ENCODE peak calls at places on chromosomes 3 and 15, in seven cellular contexts. One of them, this sample, is unnamed.

GRCh38 chr3:141148770-141149169 is 82.9 kb upstream of the PXYLP1 start:
- DNase-seq in bronchial epithelial cell: no peak
- DNase-seq in DMS153: no peak
- DNase-seq in SW480: no peak
- DNase-seq in ureter: no peak
- DNase-seq in NCI-H524 treated with DMSO at 0.1 percent for 48 hours: no peak
- DNase-seq in T-cell: no peak
- DNase-seq in this sample: no peak

GRCh38 chr15:63860161-63860954 is 26.6 kb upstream of the HERC1 start:
- DNase-seq in bronchial epithelial cell: no peak
- DNase-seq in DMS153: no peak
- DNase-seq in SW480: no peak
- DNase-seq in ureter: no peak
- DNase-seq in NCI-H524 treated with DMSO at 0.1 percent for 48 hours: peak
- DNase-seq in T-cell: peak
- DNase-seq in this sample: no peak

GRCh38 chr3:32842531-32842931 is 24.7 kb downstream of the TRIM71 start:
- DNase-seq in bronchial epithelial cell: no peak
- DNase-seq in DMS153: no peak
- DNase-seq in SW480: no peak
- DNase-seq in ureter: no peak
- DNase-seq in NCI-H524 treated with DMSO at 0.1 percent for 48 hours: no peak
- DNase-seq in T-cell: no peak
- DNase-seq in this sample: no peak

GRCh38 chr15:75452968-75453702 is 1.6 kb upstream of the SIN3A start:
- DNase-seq in bronchial epithelial cell: peak
- DNase-seq in DMS153: no peak
- DNase-seq in SW480: peak
- DNase-seq in ureter: peak
- DNase-seq in NCI-H524 treated with DMSO at 0.1 percent for 48 hours: peak
- DNase-seq in T-cell: peak
- DNase-seq in this sample: no peak

GRCh38 chr3:184320099-184320445 is 5.7 kb downstream of the EIF4G1 start:
- DNase-seq in bronchial epithelial cell: peak
- DNase-seq in DMS153: peak
- DNase-seq in SW480: peak
- DNase-seq in ureter: peak
- DNase-seq in NCI-H524 treated with DMSO at 0.1 percent for 48 hours: no peak
- DNase-seq in T-cell: no peak
- DNase-seq in this sample: peak

GRCh38 chr15:76184640-76185020 is 124.8 kb downstream of the TMEM266 start:
- DNase-seq in bronchial epithelial cell: no peak
- DNase-seq in DMS153: no peak
- DNase-seq in SW480: no peak
- DNase-seq in ureter: no peak
- DNase-seq in NCI-H524 treated with DMSO at 0.1 percent for 48 hours: no peak
- DNase-seq in T-cell: no peak
- DNase-seq in this sample: no peak

GRCh38 chr15:70140543-70141375 is 43.0 kb upstream of the TLE3 start:
- DNase-seq in bronchial epithelial cell: no peak
- DNase-seq in DMS153: no peak
- DNase-seq in SW480: peak
- DNase-seq in ureter: no peak
- DNase-seq in NCI-H524 treated with DMSO at 0.1 percent for 48 hours: no peak
- DNase-seq in T-cell: peak
- DNase-seq in this sample: no peak

GRCh38 chr3:119779731-119780383 is 2.0 kb upstream of the NR1I2 start:
- DNase-seq in bronchial epithelial cell: no peak
- DNase-seq in DMS153: no peak
- DNase-seq in SW480: no peak
- DNase-seq in ureter: no peak
- DNase-seq in NCI-H524 treated with DMSO at 0.1 percent for 48 hours: no peak
- DNase-seq in T-cell: no peak
- DNase-seq in this sample: no peak

GRCh38 chr3:132283440-132283839 is 33.8 kb upstream of the ACP3 start:
- DNase-seq in bronchial epithelial cell: no peak
- DNase-seq in DMS153: no peak
- DNase-seq in SW480: no peak
- DNase-seq in ureter: no peak
- DNase-seq in NCI-H524 treated with DMSO at 0.1 percent for 48 hours: no peak
- DNase-seq in T-cell: no peak
- DNase-seq in this sample: no peak

GRCh38 chr15:65583701-65584100 is 27.2 kb downstream of the INTS14 start:
- DNase-seq in bronchial epithelial cell: no peak
- DNase-seq in DMS153: no peak
- DNase-seq in SW480: no peak
- DNase-seq in ureter: no peak
- DNase-seq in NCI-H524 treated with DMSO at 0.1 percent for 48 hours: no peak
- DNase-seq in T-cell: peak
- DNase-seq in this sample: peak

GRCh38 chr15:91385301-91385700 is 285.2 kb downstream of the SV2B start:
- DNase-seq in bronchial epithelial cell: peak
- DNase-seq in DMS153: no peak
- DNase-seq in SW480: no peak
- DNase-seq in ureter: no peak
- DNase-seq in NCI-H524 treated with DMSO at 0.1 percent for 48 hours: no peak
- DNase-seq in T-cell: no peak
- DNase-seq in this sample: peak

GRCh38 chr3:147030274-147030673 is 376.1 kb downstream of the ZIC4 start:
- DNase-seq in bronchial epithelial cell: no peak
- DNase-seq in DMS153: no peak
- DNase-seq in SW480: no peak
- DNase-seq in ureter: no peak
- DNase-seq in NCI-H524 treated with DMSO at 0.1 percent for 48 hours: no peak
- DNase-seq in T-cell: no peak
- DNase-seq in this sample: peak

GRCh38 chr3:194935061-194935460 is 249.4 kb downstream of the FAM43A start:
- DNase-seq in bronchial epithelial cell: peak
- DNase-seq in DMS153: no peak
- DNase-seq in SW480: no peak
- DNase-seq in ureter: peak
- DNase-seq in NCI-H524 treated with DMSO at 0.1 percent for 48 hours: no peak
- DNase-seq in T-cell: no peak
- DNase-seq in this sample: no peak